ENCODE peak calls at places on chromosomes 5 and 9, in seven cellular contexts. G is IMR-90, F is transverse colon, J is ascending aorta, A is AG04450, T is lower lobe of right lung, X is progenitor cell of endocrine pancreas. K is an unnamed sample.

GRCh38 chr5:131209506-131210191 is 38.9 kb downstream of the LYRM7 start:
- DNase-seq in G (no peak), F (no peak), J (no peak), A (no peak), T (no peak), X (no peak), K (no peak)

GRCh38 chr5:27191786-27192505 is 153.6 kb upstream of the CDH9 start:
- DNase-seq in G (peak; percentile 10), F (no peak), J (no peak), A (no peak), T (no peak), X (no peak), K (no peak)

GRCh38 chr5:6193315-6193714 is 185.0 kb downstream of the MED10 start:
- DNase-seq in G (no peak), F (no peak), J (no peak), A (no peak), T (no peak), X (no peak), K (no peak)

GRCh38 chr5:148457183-148457620 is 73.4 kb downstream of the FBXO38 start:
- DNase-seq in G (no peak), F (no peak), J (no peak), A (no peak), T (no peak), X (no peak), K (peak; percentile 12)

GRCh38 chr9:119268985-119269384 is 100.2 kb downstream of the BRINP1 start:
- DNase-seq in G (no peak), F (no peak), J (no peak), A (no peak), T (no peak), X (no peak), K (no peak)

GRCh38 chr9:101536938-101537337 is 3.3 kb downstream of the RNF20 start:
- DNase-seq in G (peak; percentile 51), F (no peak), J (no peak), A (no peak), T (no peak), X (peak; percentile 22), K (peak; percentile 43)

GRCh38 chr5:55037046-55037771 is 13.2 kb downstream of the GZMK start:
- DNase-seq in G (no peak), F (peak; percentile 20), J (no peak), A (no peak), T (no peak), X (no peak), K (no peak)

GRCh38 chr9:95752129-95752731 is 123.3 kb upstream of the ERCC6L2 start:
- DNase-seq in G (no peak), F (no peak), J (no peak), A (no peak), T (no peak), X (no peak), K (peak; percentile 21)

GRCh38 chr9:136054146-136054545 is 40.9 kb downstream of the NACC2 start:
- DNase-seq in G (no peak), F (no peak), J (no peak), A (no peak), T (no peak), X (no peak), K (no peak)

GRCh38 chr5:16593013-16593412 is 23.8 kb downstream of the RETREG1 start:
- DNase-seq in G (no peak), F (no peak), J (no peak), A (no peak), T (no peak), X (no peak), K (no peak)

GRCh38 chr9:33125871-33126822 is 41.0 kb downstream of the B4GALT1 start:
- DNase-seq in G (peak; percentile 65), F (no peak), J (no peak), A (no peak), T (no peak), X (no peak), K (no peak)

GRCh38 chr9:69236188-69236587 is 62.1 kb downstream of the TJP2 start:
- DNase-seq in G (no peak), F (no peak), J (no peak), A (no peak), T (no peak), X (no peak), K (no peak)

GRCh38 chr9:23851024-23851629 is 25.1 kb upstream of the ELAVL2 start:
- DNase-seq in G (no peak), F (peak; percentile 12), J (no peak), A (no peak), T (peak; percentile 42), X (peak; percentile 35), K (peak; percentile 63)

GRCh38 chr5:157059891-157060290 is 975 bp upstream of the HAVCR1 start:
- DNase-seq in G (no peak), F (no peak), J (no peak), A (no peak), T (no peak), X (no peak), K (no peak)

GRCh38 chr9:129586241-129586640 is 34.7 kb downstream of the C9orf50 start:
- DNase-seq in G (no peak), F (no peak), J (no peak), A (no peak), T (no peak), X (no peak), K (no peak)

GRCh38 chr9:134379774-134380431 is 53.6 kb downstream of the RXRA start:
- DNase-seq in G (no peak), F (no peak), J (no peak), A (no peak), T (no peak), X (no peak), K (no peak)

GRCh38 chr5:38634961-38635369 is 78.5 kb upstream of the LIFR start:
- DNase-seq in G (no peak), F (no peak), J (no peak), A (no peak), T (no peak), X (no peak), K (no peak)

GRCh38 chr9:114282926-114283325 is 40.0 kb upstream of the ORM1 start:
- DNase-seq in G (peak; percentile 93), F (no peak), J (no peak), A (peak; percentile 75), T (peak; percentile 6), X (no peak), K (no peak)

GRCh38 chr9:36426945-36427344 is 26.9 kb upstream of the RNF38 start:
- DNase-seq in G (no peak), F (no peak), J (no peak), A (no peak), T (no peak), X (no peak), K (no peak)

GRCh38 chr9:36433386-36433785 is 33.3 kb upstream of the RNF38 start:
- DNase-seq in G (no peak), F (no peak), J (no peak), A (no peak), T (no peak), X (no peak), K (no peak)

GRCh38 chr9:36426348-36426747 is 26.3 kb upstream of the RNF38 start:
- DNase-seq in G (no peak), F (no peak), J (no peak), A (no peak), T (no peak), X (no peak), K (no peak)

GRCh38 chr9:36436909-36437308 is 36.8 kb upstream of the RNF38 start:
- DNase-seq in G (peak; percentile 20), F (no peak), J (no peak), A (no peak), T (peak; percentile 73), X (no peak), K (no peak)

DNA sequence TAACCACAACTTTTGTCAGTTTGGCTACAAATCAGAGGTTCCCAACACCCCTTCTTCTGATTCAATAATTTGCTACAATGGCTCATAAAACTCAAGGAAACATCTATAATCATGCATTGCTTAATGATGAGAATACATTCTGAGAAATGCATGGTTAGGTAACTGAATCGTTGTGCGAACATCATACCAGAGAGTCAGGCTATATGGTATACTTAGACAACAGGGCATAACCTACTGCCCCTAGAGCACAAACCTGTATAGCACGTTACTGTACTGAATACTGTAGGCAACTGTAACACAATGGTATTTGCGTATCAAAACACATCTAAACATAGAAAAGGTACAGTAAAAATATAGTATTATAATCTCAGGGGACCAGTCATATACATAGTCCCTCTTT is 31.0 kb upstream of the RNF38 start:
- DNase-seq in G (no peak), F (no peak), J (no peak), A (no peak), T (no peak), X (no peak), K (no peak)
- TF ChIP-seq CTCF in G (no peak), F (no peak), J (no peak), A (no peak), T (no peak), X (no peak), K (no peak)

GRCh38 chr9:12716823-12717222 is 23.6 kb downstream of the TYRP1 start:
- DNase-seq in G (no peak), F (no peak), J (no peak), A (no peak), T (no peak), X (no peak), K (no peak)
- TF ChIP-seq CTCF in G (peak; percentile 16), F (no peak), J (no peak), A (no peak), T (no peak), X (no peak), K (no peak)

DNA sequence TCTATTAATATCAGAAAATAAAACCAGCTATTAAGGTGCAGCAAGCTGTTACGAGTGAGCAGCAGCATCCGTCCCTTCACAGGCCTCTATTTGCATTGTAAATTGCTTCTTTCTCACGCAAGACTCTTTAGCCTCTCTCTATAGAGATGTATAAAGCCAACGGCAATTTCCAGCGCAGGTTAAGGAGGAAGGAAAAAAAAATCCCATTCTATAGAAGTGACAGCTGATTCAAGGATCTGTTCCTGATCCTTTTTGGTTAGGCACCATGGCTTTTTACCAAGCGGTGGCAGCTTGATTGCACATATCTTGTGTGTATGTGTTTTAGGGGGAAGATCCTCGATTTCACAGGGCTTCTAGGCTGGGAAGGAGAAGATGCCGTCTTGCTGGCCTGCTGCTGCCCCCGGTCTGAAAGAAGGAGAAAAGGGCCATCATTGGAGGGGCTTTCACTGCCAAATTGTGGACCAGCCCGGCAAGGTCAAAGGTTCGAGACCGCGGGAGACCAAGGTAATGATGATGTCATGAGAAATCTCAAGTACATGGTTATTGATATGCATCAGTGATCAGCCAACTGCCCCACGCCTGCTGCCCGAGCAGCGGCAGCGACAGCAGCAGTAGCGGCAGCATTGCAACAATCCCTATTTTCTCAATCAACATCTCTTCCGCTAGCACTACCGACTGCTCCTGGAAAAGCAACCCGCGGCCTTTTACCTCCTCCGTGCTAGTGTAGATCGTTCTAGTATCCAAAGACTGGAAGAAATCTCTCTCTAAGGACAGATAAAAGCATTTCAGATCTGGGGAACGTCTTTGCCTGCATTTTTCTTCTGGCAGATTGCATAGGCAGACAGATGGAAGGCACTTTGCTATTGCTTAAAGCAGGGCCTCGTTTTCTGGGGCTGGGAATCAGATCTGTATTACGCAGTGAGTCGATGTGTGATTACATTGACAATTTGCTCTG is 215.5 kb downstream of the MEF2C start:
- DNase-seq in G (no peak), F (no peak), J (no peak), A (no peak), T (no peak), X (no peak), K (peak; percentile 14)
- TF ChIP-seq CTCF in G (no peak), F (no peak), J (no peak), A (no peak), T (no peak), X (no peak), K (no peak)

GRCh38 chr9:98881836-98882568 is 61.7 kb upstream of the COL15A1 start:
- DNase-seq in G (no peak), F (no peak), J (no peak), A (no peak), T (no peak), X (no peak), K (no peak)
- TF ChIP-seq CTCF in G (no peak), F (no peak), J (no peak), A (peak; percentile 4), T (no peak), X (no peak), K (no peak)

K was measured in endothelial cell.